ENCODE peak calls at places on chromosomes 3 and 15, in ten cellular contexts. H, U, V, B, R, G, W, X, K and E are unnamed samples. For H3K4me1, the result is how much of the 10 kb centered on the place peaks cover.

GRCh38 chr15:55247276-55247675 is 42.3 kb downstream of the RAB27A start:
- DNase-seq in W (no peak), R (no peak), K (no peak), H (no peak), G (no peak), V (no peak), B (no peak), U (no peak), X (no peak), E (no peak)

GRCh38 chr15:74378853-74379252 is 11.4 kb upstream of the CYP11A1 start:
- DNase-seq in R (peak), U (no peak), K (no peak), H (no peak), V (no peak), B (no peak), X (peak), W (no peak), G (no peak), E (no peak)

GRCh38 chr15:86650084-86650483 is 570.4 kb downstream of the AGBL1 start:
- DNase-seq in W (peak), X (no peak), R (no peak), V (no peak), B (no peak), H (no peak), U (no peak), G (no peak), K (no peak), E (no peak)

GRCh38 chr3:4218426-4219226 is 84.5 kb upstream of the SETMAR start:
- DNase-seq in R (no peak), G (no peak), H (no peak), V (no peak), K (no peak), X (no peak), W (no peak), B (peak), U (no peak), E (no peak)

GRCh38 chr3:61422945-61423740 is 138.2 kb upstream of the PTPRG start:
- DNase-seq in H (no peak), K (no peak), V (no peak), B (no peak), W (no peak), G (no peak), U (no peak), R (no peak), X (no peak), E (no peak)

GRCh38 chr3:170486398-170486797 is 67.7 kb downstream of the CLDN11 start:
- DNase-seq in R (no peak), B (no peak), K (no peak), G (no peak), W (no peak), V (no peak), H (no peak), U (no peak), X (no peak), E (no peak)

GRCh38 chr3:70811880-70812279 is 499.4 kb upstream of the MDFIC2 start:
- DNase-seq in G (no peak), U (peak), W (no peak), B (no peak), K (no peak), X (no peak), V (no peak), R (peak), H (no peak), E (no peak)

GRCh38 chr3:172082269-172082668 is 42.9 kb downstream of the FNDC3B start:
- DNase-seq in X (no peak), K (no peak), G (no peak), R (peak), H (no peak), W (no peak), U (peak), B (no peak), V (no peak), E (no peak)

GRCh38 chr3:34731879-34732278 is 907.4 kb upstream of the ARPP21 start:
- DNase-seq in H (no peak), U (no peak), B (no peak), K (no peak), R (no peak), X (no peak), V (no peak), W (no peak), G (no peak), E (no peak)

GRCh38 chr3:43892535-43892934 is 201.8 kb downstream of the ABHD5 start:
- DNase-seq in U (no peak), H (no peak), G (no peak), R (no peak), W (peak), K (no peak), X (no peak), V (no peak), B (no peak), E (no peak)

GRCh38 chr15:58933311-58934113 is at the start of gene SLTM:
- DNase-seq in U (peak), H (peak), B (peak), R (peak), G (peak), K (peak), W (peak), X (peak), V (peak), E (peak)
- TF ChIP-seq CTCF in U (peak), H (peak), B (peak), R (no peak), G (peak), K (peak), W (peak), X (no peak), V (no peak), E (no peak)

DNA sequence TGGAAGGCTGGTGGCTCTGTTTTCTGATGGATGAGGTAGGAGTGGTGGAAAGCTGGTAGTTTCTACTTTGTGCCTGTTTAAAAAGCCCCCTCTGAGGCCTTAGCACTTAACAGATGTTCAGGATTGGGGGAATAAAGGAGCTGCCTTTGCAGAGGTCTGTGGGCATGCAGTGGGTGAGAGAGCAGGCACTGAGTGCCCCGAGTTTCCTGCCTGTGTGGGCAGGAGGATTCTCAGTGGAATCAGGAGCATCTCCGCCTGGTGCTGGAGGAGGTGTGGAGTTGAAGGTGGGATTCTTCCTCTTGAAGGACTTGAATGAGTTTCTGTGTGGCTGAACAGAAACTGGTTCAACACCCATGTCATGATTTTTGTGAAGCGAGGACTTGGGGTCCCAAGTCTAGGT is 74.3 kb downstream of the IGF1R start:
- DNase-seq in W (no peak), U (no peak), G (no peak), X (no peak), V (no peak), H (no peak), B (no peak), K (no peak), R (no peak), E (no peak)
- H3K4me1 ChIP-seq in W (under half), U (half or more), G (under half), X (under half), V (half or more), H (under half), B (under half), K (under half), R (under half), E (half or more)

DNA sequence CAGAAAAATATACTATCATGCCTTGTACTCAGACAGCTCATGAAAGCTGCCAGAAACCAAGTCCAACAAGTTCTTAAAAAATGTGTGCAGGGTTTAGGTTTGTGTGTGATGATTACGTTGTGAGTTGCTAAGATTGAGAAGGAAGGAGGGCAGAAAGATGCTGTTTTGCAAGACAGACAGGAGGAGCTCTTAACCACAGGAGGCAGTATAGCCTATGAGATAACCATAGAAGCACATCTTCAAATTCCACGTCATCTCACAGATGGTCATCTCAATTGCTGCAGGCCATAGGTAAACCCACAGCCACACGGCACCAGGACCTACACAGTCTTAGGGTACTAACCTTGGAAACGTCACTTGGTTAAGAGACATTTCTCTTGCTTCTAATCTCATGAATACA is 192.0 kb downstream of the STT3B start:
- DNase-seq in G (no peak), U (no peak), X (no peak), W (peak), B (peak), V (no peak), R (no peak), H (no peak), K (no peak), E (no peak)
- TF ChIP-seq CTCF in G (no peak), U (no peak), X (no peak), W (peak), B (peak), V (peak), R (peak), H (no peak), K (peak), E (no peak)

GRCh38 chr3:167867981-167868380 is 132.5 kb downstream of the SERPINI1 start:
- DNase-seq in R (no peak), X (no peak), V (no peak), B (no peak), G (no peak), H (no peak), W (no peak), K (no peak), U (no peak), E (no peak)
- H3K4me1 ChIP-seq in R (under half), X (under half), V (under half), B (under half), G (under half), H (under half), W (under half), K (under half), U (under half), E (under half)

GRCh38 chr15:23069496-23070166 is 30.3 kb upstream of the TUBGCP5 start:
- DNase-seq in H (no peak), X (no peak), W (no peak), R (no peak), B (peak), G (no peak), K (no peak), V (no peak), U (no peak), E (no peak)
- TF ChIP-seq CTCF in H (no peak), X (no peak), W (peak), R (no peak), B (peak), G (no peak), K (no peak), V (peak), U (no peak), E (no peak)

GRCh38 chr3:137768361-137769320 is 4.5 kb downstream of the SOX14 start:
- DNase-seq in G (no peak), V (no peak), R (no peak), X (no peak), K (no peak), W (no peak), B (peak), H (no peak), U (no peak), E (no peak)

GRCh38 chr3:137771401-137772230 is 7.5 kb downstream of the SOX14 start:
- DNase-seq in K (no peak), V (no peak), R (no peak), W (no peak), G (no peak), X (no peak), B (peak), U (no peak), H (no peak), E (no peak)

GRCh38 chr3:137769321-137770065 is 5.4 kb downstream of the SOX14 start:
- DNase-seq in U (no peak), K (no peak), W (no peak), V (no peak), G (no peak), X (no peak), H (no peak), R (no peak), B (peak), E (no peak)

GRCh38 chr3:137770821-137771399 is 6.8 kb downstream of the SOX14 start:
- DNase-seq in B (peak), W (no peak), G (no peak), V (no peak), X (no peak), U (no peak), R (no peak), H (no peak), K (no peak), E (no peak)

DNA sequence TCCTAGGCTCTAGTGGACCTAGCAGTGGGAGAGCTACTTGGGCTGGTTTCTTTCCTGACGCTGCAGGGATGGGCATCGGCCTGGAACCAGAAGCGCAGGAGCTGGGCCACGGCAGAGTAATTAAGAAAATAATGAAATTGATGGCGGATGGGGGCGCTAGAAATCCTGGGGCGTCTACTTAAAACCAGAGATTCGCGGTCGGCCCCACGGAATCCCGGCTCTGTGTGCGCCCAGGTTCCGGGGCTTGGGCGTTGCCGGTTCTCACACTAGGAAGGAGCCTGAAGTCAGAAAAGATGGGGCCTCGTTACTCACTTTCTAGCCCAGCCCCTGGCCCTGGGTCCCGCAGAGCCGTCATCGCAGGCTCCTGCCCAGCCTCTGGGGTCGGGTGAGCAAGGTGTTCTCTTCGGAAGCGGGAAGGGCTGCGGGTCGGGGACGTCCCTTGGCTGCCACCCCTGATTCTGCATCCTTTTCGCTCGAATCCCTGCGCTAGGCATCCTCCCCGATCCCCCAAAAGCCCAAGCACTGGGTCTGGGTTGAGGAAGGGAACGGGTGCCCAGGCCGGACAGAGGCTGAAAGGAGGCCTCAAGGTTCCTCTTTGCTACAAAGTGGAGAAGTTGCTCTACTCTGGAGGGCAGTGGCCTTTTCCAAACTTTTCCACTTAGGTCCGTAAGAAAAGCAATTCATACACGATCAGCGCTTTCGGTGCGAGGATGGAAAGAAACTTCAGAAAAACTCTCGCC is 6.1 kb downstream of the SOX14 start:
- DNase-seq in X (no peak), G (no peak), K (no peak), U (no peak), H (no peak), B (peak), V (no peak), R (no peak), W (no peak), E (no peak)
- H3K4me1 ChIP-seq in X (under half), G (under half), K (under half), U (under half), H (under half), B (half or more), V (under half), R (under half), W (under half), E (under half)

GRCh38 chr3:44913868-44914468 is 39.6 kb downstream of the TGM4 start:
- DNase-seq in W (peak), H (peak), K (peak), R (no peak), U (peak), V (peak), B (peak), G (peak), X (peak), E (no peak)
- TF ChIP-seq CTCF in W (peak), H (peak), K (peak), R (peak), U (peak), V (peak), B (peak), G (peak), X (peak), E (peak)

DNA sequence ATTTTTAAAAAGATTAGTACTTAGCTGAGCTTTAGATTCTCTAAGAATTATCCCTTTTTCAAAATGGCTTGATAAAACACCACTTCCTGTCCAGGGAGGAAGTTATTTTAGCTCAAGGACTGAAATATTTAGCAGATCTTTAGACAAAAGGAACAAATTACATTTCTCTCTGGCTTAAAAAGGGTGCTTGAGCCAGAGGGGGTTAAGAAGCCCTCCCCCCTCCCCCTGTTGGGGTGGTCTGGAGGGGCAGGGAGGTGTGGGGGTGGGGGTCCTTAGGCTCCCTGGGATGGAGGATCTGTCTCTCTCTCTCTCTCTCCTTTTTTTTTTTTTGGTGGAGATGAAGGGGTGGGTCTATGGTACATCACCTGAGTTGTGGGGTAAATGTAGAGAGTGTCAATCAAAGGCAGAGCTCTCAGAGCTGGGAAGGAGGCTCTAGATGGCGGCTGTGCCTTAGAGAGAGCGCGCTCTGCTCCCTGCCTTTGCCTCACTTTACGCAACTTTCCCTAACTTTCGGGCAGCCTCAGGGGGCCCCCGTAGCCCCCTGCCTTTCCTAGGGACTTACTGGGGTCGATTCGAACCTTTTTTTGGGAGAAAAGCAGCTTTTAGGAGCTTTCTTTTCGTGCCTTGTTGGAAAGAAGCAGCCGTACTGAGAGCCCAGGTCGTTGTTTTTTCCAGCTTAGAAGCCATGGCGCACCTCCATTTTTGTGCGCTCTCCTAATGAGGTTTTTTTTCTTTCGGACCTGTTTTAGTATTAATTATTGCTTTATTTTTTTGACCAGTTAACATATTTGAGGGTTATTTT is at the start of gene CHD2:
- DNase-seq in U (peak), X (peak), B (peak), W (peak), V (peak), R (peak), K (peak), G (peak), H (peak), E (no peak)
- H3K4me1 ChIP-seq in U (half or more), X (under half), B (under half), W (under half), V (under half), R (under half), K (half or more), G (under half), H (half or more), E (half or more)

DNA sequence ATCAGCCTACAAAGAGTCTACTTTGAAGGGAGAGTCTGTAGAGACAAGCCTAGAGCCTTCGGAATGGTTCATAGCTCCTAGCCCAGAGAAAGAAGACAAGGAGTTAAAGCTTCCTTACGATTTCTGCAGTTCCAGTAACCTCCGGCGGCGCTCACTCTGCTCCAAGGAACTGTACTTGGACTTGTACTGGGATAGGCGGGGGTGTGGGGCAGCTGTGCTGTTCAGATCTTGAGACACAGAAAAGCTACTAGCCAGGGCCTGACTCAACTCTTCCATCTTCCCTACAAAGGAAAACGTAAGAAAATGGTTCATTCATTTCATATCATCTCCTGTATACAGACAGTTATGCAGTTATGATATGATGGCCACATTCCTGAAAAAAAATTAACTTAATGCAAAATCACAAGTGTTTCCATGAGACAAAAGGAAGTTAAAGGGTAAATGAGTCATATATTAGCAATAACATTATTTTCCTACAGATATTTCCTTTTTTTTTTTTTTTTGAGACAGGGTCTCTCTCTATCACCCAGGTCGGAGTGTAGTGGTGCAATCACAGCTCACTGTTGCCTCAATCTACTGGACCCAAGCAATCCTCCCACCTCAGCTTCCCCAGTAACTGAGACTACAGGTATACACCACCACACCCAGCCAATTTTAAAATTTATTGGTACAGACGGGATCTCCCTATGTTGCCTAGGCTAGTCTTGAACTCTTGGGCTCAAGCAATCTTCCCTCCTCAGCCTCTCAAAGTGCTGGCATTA is 4.6 kb downstream of the SNUPN start:
- DNase-seq in R (peak), V (no peak), H (no peak), U (peak), B (no peak), G (peak), K (no peak), X (peak), W (no peak), E (peak)
- TF ChIP-seq CTCF in R (peak), V (no peak), H (no peak), U (no peak), B (no peak), G (no peak), K (no peak), X (no peak), W (no peak), E (peak)